ENCODE peak calls at places on chromosomes 4 and X, in four cellular contexts. J, G, B and S are unnamed samples.

GRCh38 chrX:49664824-49665223 is 31.0 kb downstream of the PAGE1 start:
- DNase-seq in G (no peak), B (no peak), J (no peak), S (no peak)

GRCh38 chr4:176084769-176085168 is 19.1 kb downstream of the WDR17 start:
- DNase-seq in B (no peak), G (no peak), J (no peak), S (no peak)

GRCh38 chr4:3640587-3640962 is 108.4 kb upstream of the LRPAP1 start:
- DNase-seq in B (no peak), G (no peak), J (no peak), S (no peak)

GRCh38 chr4:186900232-186900900 is 176.7 kb upstream of the FAT1 start:
- DNase-seq in B (no peak), J (peak), G (no peak), S (no peak)

GRCh38 chr4:77777135-77777777 is 41.9 kb downstream of the CNOT6L start:
- DNase-seq in B (no peak), G (no peak), J (no peak), S (no peak)

GRCh38 chr4:147865926-147866325 is 134.0 kb downstream of the ARHGAP10 start:
- DNase-seq in G (no peak), B (no peak), J (no peak), S (no peak)

GRCh38 chr4:123345132-123345923 is 51.3 kb upstream of the SPRY1 start:
- DNase-seq in G (no peak), B (no peak), J (no peak), S (no peak)

GRCh38 chrX:134753185-134754008 is 95.1 kb upstream of the PLAC1 start:
- DNase-seq in G (peak), J (no peak), B (no peak), S (no peak)

GRCh38 chr4:123346330-123346940 is 50.2 kb upstream of the SPRY1 start:
- DNase-seq in B (no peak), J (no peak), G (no peak), S (no peak)

GRCh38 chr4:107519057-107519456 is 201.0 kb downstream of the PAPSS1 start:
- DNase-seq in G (peak), B (no peak), J (no peak), S (no peak)

GRCh38 chr4:80202190-80202711 is 4.9 kb downstream of the PRDM8 start:
- DNase-seq in G (no peak), B (peak), J (no peak), S (no peak)

GRCh38 chr4:7822858-7823257 is 116.8 kb downstream of the AFAP1 start:
- DNase-seq in G (no peak), J (no peak), B (no peak), S (no peak)

GRCh38 chrX:10415704-10416001 is 204.7 kb downstream of the MID1 start:
- DNase-seq in B (no peak), G (no peak), J (no peak), S (no peak)

GRCh38 chr4:57865264-57865663 is 755.1 kb upstream of the IGFBP7 start:
- DNase-seq in G (no peak), B (no peak), J (no peak), S (peak)

GRCh38 chr4:56908206-56909082 is 744 bp downstream of the REST start:
- DNase-seq in J (peak), B (peak), G (peak), S (no peak)

GRCh38 chr4:20506827-20507226 is 193.4 kb upstream of the PACRGL start:
- DNase-seq in J (no peak), B (no peak), G (no peak), S (no peak)

GRCh38 chr4:168883513-168883912 is 126.5 kb downstream of the CBR4 start:
- DNase-seq in G (no peak), B (no peak), J (no peak), S (no peak)

GRCh38 chr4:163195247-163195765 is 28.6 kb upstream of the NAF1 start:
- DNase-seq in G (no peak), J (peak), B (no peak), S (no peak)

GRCh38 chrX:63784902-63785692 is at the start of gene ARHGEF9:
- DNase-seq in J (no peak), B (peak), G (no peak), S (no peak)

GRCh38 chrX:117458243-117458968 is 658.2 kb downstream of the KLHL13 start:
- DNase-seq in B (no peak), J (no peak), G (no peak), S (no peak)

GRCh38 chr4:4327652-4328121 is 37.6 kb downstream of the ZBTB49 start:
- DNase-seq in B (peak), G (peak), J (peak), S (no peak)

GRCh38 chr4:41409095-41409494 is 128.9 kb upstream of the LIMCH1 start:
- DNase-seq in G (no peak), B (no peak), J (no peak), S (no peak)

GRCh38 chrX:51891821-51892551 is 1.4 kb upstream of the MAGED1 start:
- DNase-seq in B (no peak), J (no peak), G (no peak), S (no peak)

GRCh38 chrX:69082753-69083150 is 82.5 kb downstream of the PJA1 start:
- DNase-seq in J (no peak), B (no peak), G (no peak), S (no peak)

GRCh38 chr4:25702848-25703247 is 47.2 kb downstream of the SLC34A2 start:
- DNase-seq in B (no peak), J (no peak), G (no peak), S (no peak)

GRCh38 chrX:135389243-135389642 is 32.5 kb upstream of the SMIM10L2A start:
- DNase-seq in J (no peak), B (no peak), G (no peak), S (no peak)

GRCh38 chrX:153318811-153319210 is 2.8 kb downstream of the PNMA6F start:
- DNase-seq in J (no peak), G (no peak), B (no peak), S (no peak)

GRCh38 chr4:168569066-168569908 is 72.4 kb downstream of the PALLD start:
- DNase-seq in J (peak), G (peak), B (no peak), S (no peak)

GRCh38 chr4:18105023-18106011 is 83.8 kb upstream of the LCORL start:
- DNase-seq in B (no peak), J (no peak), G (no peak), S (peak)

GRCh38 chr4:53551963-53552362 is 39.3 kb downstream of the LNX1 start:
- DNase-seq in G (no peak), J (no peak), B (no peak), S (no peak)

GRCh38 chrX:17741123-17741511 is 3.8 kb downstream of the SCML1 start:
- DNase-seq in G (peak), B (no peak), J (no peak), S (no peak)

GRCh38 chr4:7193040-7193958 is 961 bp downstream of the SORCS2 start:
- DNase-seq in G (no peak), J (no peak), B (no peak), S (no peak)

GRCh38 chr4:173370130-173370476 is 651 bp upstream of the SAP30 start:
- DNase-seq in B (peak), G (no peak), J (peak), S (no peak)

GRCh38 chrX:101398694-101399093 is 7.9 kb downstream of the RPL36A start:
- DNase-seq in G (no peak), J (no peak), B (no peak), S (no peak)

GRCh38 chr4:89113415-89113814 is 2.1 kb downstream of the TIGD2 start:
- DNase-seq in J (no peak), B (no peak), G (peak), S (no peak)

GRCh38 chr4:146507607-146508006 is 14.1 kb downstream of the SLC10A7 start:
- DNase-seq in J (no peak), B (no peak), G (no peak), S (no peak)

GRCh38 chrX:101427954-101428353 is 19.9 kb downstream of the HNRNPH2 start:
- DNase-seq in G (no peak), B (no peak), J (no peak), S (no peak)

DNA sequence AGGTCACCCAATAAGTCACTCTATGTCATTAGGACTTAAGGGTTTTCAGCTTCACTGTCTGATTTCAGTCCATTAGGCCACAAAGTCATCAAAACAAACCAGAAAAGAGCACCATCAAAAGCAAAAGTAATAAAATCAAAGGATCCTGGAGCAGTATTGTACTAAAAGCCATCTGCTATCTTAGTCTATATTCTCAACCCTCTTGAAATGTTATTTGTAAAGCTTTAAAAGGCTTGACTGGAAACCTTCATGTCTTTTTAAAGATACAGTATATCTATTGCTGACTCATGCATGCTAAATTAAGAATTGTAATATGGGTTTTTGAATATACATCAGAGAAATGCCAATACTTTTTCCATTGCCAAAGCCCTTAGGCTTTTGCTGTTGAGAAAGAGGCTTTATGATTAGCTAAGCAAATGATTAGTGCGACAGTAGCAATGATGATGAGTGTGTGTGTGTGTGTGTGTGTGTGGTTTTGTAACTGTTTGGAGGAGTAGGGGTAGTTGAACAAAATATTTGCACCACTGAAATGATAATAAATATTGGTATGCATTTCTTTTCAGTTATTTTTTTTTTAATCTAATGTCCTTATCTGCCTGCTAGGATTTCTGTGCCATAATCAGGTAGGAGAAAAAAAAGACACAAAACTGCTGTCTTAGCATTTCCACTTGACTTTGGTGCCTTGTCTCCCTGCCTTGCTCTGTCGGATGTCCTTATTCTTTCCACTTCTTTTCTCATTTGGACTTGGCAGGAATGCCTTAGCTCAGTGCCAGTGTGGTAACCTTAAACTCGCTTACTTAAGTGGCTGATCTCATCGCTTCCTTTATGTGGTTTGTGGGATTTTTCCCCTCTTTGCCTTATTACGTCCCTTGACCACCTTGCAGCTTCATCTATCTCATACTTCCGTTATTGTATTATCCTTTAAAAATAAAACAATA is 119.7 kb downstream of the PCDH7 start:
- DNase-seq in B (no peak), J (no peak), G (no peak), S (no peak)
- TF ChIP-seq HDAC6 in B (no peak), J (no peak), G (no peak), S (no peak)

GRCh38 chrX:131572372-131573014 is 28.6 kb downstream of the OR13H1 start:
- DNase-seq in J (no peak), G (no peak), B (no peak), S (no peak)
- TF ChIP-seq HDAC6 in J (no peak), G (no peak), B (no peak), S (no peak)

DNA sequence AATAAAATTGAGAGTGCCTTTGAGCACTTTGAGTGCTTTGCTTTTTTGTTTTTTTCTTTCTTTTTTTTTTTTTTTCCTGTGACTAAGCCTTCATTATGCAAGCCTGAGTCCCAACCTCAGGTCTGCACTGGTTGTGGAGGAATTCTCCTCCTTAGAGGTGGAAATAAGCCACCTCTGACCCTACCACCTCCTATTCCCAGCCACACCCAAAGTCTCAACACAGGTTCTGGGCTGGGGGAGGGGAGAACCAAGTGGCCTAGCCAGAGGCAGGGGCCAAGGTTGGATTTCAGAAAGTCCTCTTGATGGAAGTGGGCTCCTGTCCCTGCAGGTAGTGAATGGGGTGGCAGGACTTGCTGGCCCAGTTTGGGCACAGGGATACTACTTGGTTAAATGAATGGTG is 180.2 kb downstream of the ARAP2 start:
- DNase-seq in B (no peak), G (no peak), J (no peak), S (no peak)
- TF ChIP-seq HDAC6 in B (no peak), G (no peak), J (no peak), S (no peak)

GRCh38 chr4:141871086-141871485 is 234.7 kb downstream of the IL15 start:
- DNase-seq in G (no peak), J (no peak), B (no peak), S (no peak)
- TF ChIP-seq HDAC6 in G (no peak), J (no peak), B (no peak), S (no peak)

DNA sequence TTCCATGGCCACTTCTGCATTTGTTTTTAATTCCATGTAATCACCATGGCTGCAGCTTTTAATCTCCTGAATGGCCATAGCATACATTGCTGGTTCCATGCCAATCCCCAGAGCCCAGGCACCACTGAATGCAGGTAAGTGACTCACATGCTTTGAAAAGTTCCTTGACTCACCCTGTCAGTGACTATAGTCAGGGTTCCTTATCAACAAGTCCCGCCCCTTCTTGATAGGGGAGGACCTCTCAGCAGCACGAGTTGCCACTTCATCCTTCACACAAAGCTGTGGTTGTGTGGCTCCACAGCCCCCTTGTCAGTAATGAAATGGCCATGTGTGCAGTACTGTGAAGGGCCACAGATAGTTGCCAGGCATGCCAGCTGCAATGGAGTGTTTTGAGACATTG is 516.6 kb downstream of the PPARGC1A start:
- DNase-seq in B (no peak), J (peak), G (no peak), S (no peak)
- TF ChIP-seq HDAC6 in B (no peak), J (no peak), G (no peak), S (no peak)

GRCh38 chr4:144501231-144501780 is 144.7 kb upstream of the HHIP start:
- DNase-seq in B (no peak), J (no peak), G (no peak), S (no peak)
- TF ChIP-seq HDAC6 in B (no peak), J (no peak), G (no peak), S (no peak)

DNA sequence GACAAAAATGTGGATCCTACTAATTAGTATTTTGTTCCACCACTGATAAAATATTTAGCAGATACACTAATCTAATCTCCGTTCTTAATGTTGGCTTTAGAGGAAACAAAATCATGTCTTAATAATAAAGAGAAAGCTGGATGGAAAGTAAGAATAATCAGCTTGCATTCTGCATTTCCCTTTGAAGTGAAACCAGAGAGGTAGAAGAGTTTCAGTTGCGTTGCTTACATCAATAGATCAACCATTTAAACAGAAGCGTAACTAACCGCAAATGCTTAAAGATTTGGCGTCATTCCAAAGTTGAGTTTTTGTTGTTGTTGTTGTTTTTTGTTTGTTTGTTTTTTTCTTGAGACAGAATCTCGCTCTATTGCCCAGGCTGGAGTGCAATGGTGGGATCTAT is 168.9 kb downstream of the TRIML1 start:
- DNase-seq in G (no peak), B (no peak), J (no peak), S (no peak)
- TF ChIP-seq HDAC6 in G (no peak), B (no peak), J (no peak), S (no peak)